ENCODE peak calls at places on chromosomes 4 and X, in four cellular contexts. X is H9, H is H1, O is neuronal stem cell. C is an unnamed sample.

GRCh38 chr4:42282081-42282901 is 115.0 kb upstream of the SHISA3 start:
- DNase-seq in X (peak; percentile 59), H (peak; percentile 61), O (peak; percentile 79), C (peak; percentile 74)

GRCh38 chrX:83008415-83008814 is 499.7 kb upstream of the POU3F4 start:
- DNase-seq in X (no peak), H (no peak), O (no peak), C (no peak)

GRCh38 chr4:16032382-16032743 is 51.5 kb downstream of the PROM1 start:
- DNase-seq in X (no peak), H (no peak), O (no peak), C (no peak)

GRCh38 chrX:94053575-94053974 is 379.6 kb downstream of the FAM133A start:
- DNase-seq in X (no peak), H (no peak), O (no peak), C (no peak)

GRCh38 chrX:120244735-120245498 is 5.7 kb upstream of the ZBTB33 start:
- DNase-seq in X (peak; percentile 75), H (peak; percentile 63), O (peak; percentile 44), C (peak; percentile 79)

GRCh38 chr4:48944252-48944651 is 37.7 kb upstream of the OCIAD2 start:
- DNase-seq in X (no peak), H (no peak), O (no peak), C (no peak)

GRCh38 chr4:622071-622995 is 3.0 kb upstream of the PDE6B start:
- DNase-seq in X (no peak), H (no peak), O (no peak), C (peak; percentile 6)

GRCh38 chr4:153204247-153205027 is at the start of gene TRIM2:
- DNase-seq in X (peak; percentile 88), H (peak; percentile 72), O (no peak), C (peak; percentile 93)

GRCh38 chrX:149499766-149500165 is 5.3 kb downstream of the IDS start:
- DNase-seq in X (no peak), H (no peak), O (no peak), C (no peak)

GRCh38 chr4:112736718-112737135 is 99.8 kb downstream of the LARP7 start:
- DNase-seq in X (no peak), H (peak; percentile 33), O (no peak), C (no peak)

GRCh38 chr4:244471-244870 is 60.8 kb downstream of the ZNF732 start:
- DNase-seq in X (peak; percentile 27), H (peak; percentile 70), O (no peak), C (peak; percentile 1)

GRCh38 chrX:97229318-97229717 is 345.6 kb downstream of the RPA4 start:
- DNase-seq in X (no peak), H (no peak), O (no peak), C (no peak)

GRCh38 chr4:105279314-105279713 is 132.6 kb downstream of the TET2 start:
- DNase-seq in X (no peak), H (no peak), O (no peak), C (no peak)

GRCh38 chr4:24630937-24631336 is 46.6 kb upstream of the DHX15 start:
- DNase-seq in X (no peak), H (no peak), O (no peak), C (no peak)

GRCh38 chrX:10524578-10524977 is 95.8 kb downstream of the MID1 start:
- DNase-seq in X (no peak), H (no peak), O (no peak), C (peak; percentile 21)

GRCh38 chr4:183244506-183244905 is 75.6 kb downstream of the CLDN22 start:
- DNase-seq in X (no peak), H (no peak), O (no peak), C (no peak)

GRCh38 chrX:49230500-49231232 is 2.5 kb downstream of the CACNA1F start:
- DNase-seq in X (peak; percentile 86), H (peak; percentile 78), O (peak; percentile 26), C (no peak)

GRCh38 chrX:72620550-72621145 is 48.0 kb upstream of the HDAC8 start:
- DNase-seq in X (no peak), H (no peak), O (no peak), C (peak; percentile 91)

GRCh38 chr4:30718021-30718888 is 1.9 kb upstream of the PCDH7 start:
- DNase-seq in X (peak; percentile 65), H (peak; percentile 80), O (peak; percentile 67), C (peak; percentile 80)

GRCh38 chr4:127936974-127937373 is 28.0 kb downstream of the MFSD8 start:
- DNase-seq in X (no peak), H (no peak), O (no peak), C (peak; percentile 7)

DNA sequence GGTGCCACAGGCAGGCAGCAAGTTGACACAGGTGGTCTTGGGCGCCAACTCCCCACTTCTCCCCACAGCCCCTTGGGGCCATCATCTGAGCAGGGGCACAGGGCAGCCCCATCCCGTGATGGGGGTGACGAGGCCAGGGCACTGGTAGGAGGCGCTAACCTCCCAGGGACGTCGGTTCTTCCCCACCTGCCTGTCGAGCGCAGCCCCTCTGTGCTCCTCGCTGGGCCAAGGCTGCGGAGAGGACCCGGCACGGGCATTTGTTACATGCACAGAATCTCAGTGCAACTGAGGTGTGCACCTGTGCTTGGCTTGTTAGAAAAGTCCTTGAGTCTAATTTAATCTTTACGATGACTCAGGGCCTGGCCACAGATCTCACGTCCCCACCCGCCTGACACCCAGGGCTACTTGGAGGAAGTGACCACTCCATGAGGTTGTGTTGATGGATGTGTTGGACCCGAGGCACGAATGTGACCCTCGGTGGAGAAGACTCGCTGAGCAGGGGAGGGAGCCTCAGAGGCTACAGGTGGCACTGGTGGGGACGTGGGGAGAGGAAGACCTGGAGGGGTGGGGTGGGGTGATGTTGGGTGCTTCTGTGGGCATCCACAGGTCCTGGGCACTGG is 3.1 kb upstream of the SH3TC1 start:
- DNase-seq in X (no peak), H (no peak), O (no peak), C (no peak)
- H3K79me1 ChIP-seq in X (no peaks in the 10 kb centered on the region), H (no peaks in the 10 kb centered on the region), O (no peaks in the 10 kb centered on the region), C (peaks cover 11% of the 10 kb centered on the region)

GRCh38 chr4:143339497-143339896 is 2.8 kb downstream of the GAB1 start:
- DNase-seq in X (no peak), H (no peak), O (no peak), C (no peak)

GRCh38 chr4:143336828-143337599 is at the start of gene GAB1:
- DNase-seq in X (peak; percentile 85), H (peak; percentile 81), O (peak; percentile 79), C (peak; percentile 92)

GRCh38 chr4:143338313-143338712 is 1.6 kb downstream of the GAB1 start:
- DNase-seq in X (no peak), H (no peak), O (no peak), C (no peak)

GRCh38 chr4:143335979-143336827 is 473 bp upstream of the GAB1 start:
- DNase-seq in X (peak; percentile 95), H (peak; percentile 88), O (peak; percentile 94), C (peak; percentile 93)

GRCh38 chr4:143337600-143338287 is 1.1 kb downstream of the GAB1 start:
- DNase-seq in X (peak; percentile 38), H (no peak), O (no peak), C (peak; percentile 72)
- H2BK15ac ChIP-seq in X (no peak overlapping the region), H (no peak overlapping the region), O (no peak overlapping the region), C (no peak overlapping the region)

DNA sequence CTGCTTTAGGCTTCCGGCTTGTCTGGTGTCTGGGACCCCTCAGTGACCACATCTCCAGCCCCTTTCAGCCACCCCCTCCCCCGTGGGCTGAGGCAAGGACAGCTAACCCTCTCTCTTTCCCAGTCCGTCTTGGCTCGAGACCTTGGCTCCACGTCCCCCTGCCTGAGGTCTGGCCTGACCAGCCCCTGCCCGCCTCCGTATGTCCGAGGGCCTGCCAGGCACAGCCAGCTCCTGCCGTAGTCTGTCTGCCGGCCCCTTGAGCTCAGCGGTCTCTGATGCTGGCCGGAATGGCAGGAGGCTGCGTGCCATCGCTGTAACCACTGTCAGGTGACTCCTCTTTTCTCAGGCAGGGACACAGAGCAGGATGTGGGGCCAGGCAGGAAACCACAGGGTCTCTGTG is 73.3 kb upstream of the LRPAP1 start:
- DNase-seq in X (no peak), H (no peak), O (no peak), C (no peak)
- H2BK12ac ChIP-seq in X (no peak overlapping the region), H (no peak overlapping the region), O (no peak overlapping the region), C (no peak overlapping the region)

DNA sequence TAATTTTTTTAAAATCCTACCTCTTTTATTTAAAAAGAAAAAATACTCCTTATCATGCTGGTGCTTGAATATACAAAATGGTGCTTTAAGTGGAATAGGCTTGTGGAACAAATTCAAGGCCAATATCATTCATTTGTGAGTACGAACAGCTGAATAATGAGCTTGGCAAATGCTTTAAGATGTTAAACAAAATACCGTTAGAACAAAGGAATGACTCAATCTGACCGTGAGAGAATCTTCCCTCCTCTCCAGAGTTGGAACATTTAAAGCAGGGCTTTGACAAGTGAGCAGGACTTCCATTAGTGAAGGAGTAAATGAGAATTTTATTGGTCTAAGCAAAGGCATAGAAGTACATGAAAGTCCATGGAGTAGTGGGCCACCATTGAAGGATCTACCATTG is 74.5 kb downstream of the DCLK2 start:
- DNase-seq in X (no peak), H (no peak), O (no peak), C (no peak)
- H3K79me1 ChIP-seq in X (no peaks in the 10 kb centered on the region), H (no peaks in the 10 kb centered on the region), O (no peaks in the 10 kb centered on the region), C (peaks cover 13% of the 10 kb centered on the region)

GRCh38 chr4:179625391-179625790 is 2183.2 kb upstream of the AGA start:
- DNase-seq in X (no peak), H (no peak), O (no peak), C (peak; percentile 85)
- H2BK15ac ChIP-seq in X (no peak overlapping the region), H (no peak overlapping the region), O (no peak overlapping the region), C (no peak overlapping the region)

GRCh38 chr4:139658983-139659382 is 6.6 kb upstream of the MGST2 start:
- DNase-seq in X (no peak), H (no peak), O (no peak), C (no peak)
- H2BK12ac ChIP-seq in X (no peak overlapping the region), H (no peak overlapping the region), O (no peak overlapping the region), C (peak overlapping the region; percentile 18)

GRCh38 chr4:6692806-6693205 is 872 bp upstream of the S100P start:
- DNase-seq in X (no peak), H (no peak), O (no peak), C (no peak)
- H3K79me1 ChIP-seq in X (no peaks in the 10 kb centered on the region), H (peaks cover 4% of the 10 kb centered on the region), O (peaks cover 2% of the 10 kb centered on the region), C (peaks cover 15% of the 10 kb centered on the region)

GRCh38 chr4:85780664-85781063 is 305.7 kb downstream of the ARHGAP24 start:
- DNase-seq in X (no peak), H (no peak), O (no peak), C (peak; percentile 88)
- H2BK15ac ChIP-seq in X (no peak overlapping the region), H (no peak overlapping the region), O (no peak overlapping the region), C (no peak overlapping the region)

GRCh38 chr4:20015825-20016224 is 235.9 kb upstream of the SLIT2 start:
- DNase-seq in X (no peak), H (no peak), O (no peak), C (no peak)
- H2BK12ac ChIP-seq in X (no peak overlapping the region), H (no peak overlapping the region), O (no peak overlapping the region), C (no peak overlapping the region)